ENCODE peak calls at places on chromosomes 4 and X, in nine cellular contexts. W is right lobe of liver; B is CD8-positive, alpha-beta T cell; C is HCT116; D is left ventricle myocardium inferior; J is GM23248; A is GM23338; F is heart left ventricle; R is pancreas. G is an unnamed sample. For H3K36me3, the result is how much of the 10 kb centered on the place peaks cover.

GRCh38 chrX:47637546-47638195 is 7.9 kb upstream of the CFP start:
- DNase-seq in W (peak), B (no peak), C (no peak), D (peak), J (no peak), A (peak), F (peak), R (no peak), G (no peak)

GRCh38 chr4:172996571-172997216 is 171.9 kb upstream of the GALNT7 start:
- DNase-seq in W (no peak), B (no peak), C (no peak), D (no peak), J (peak), A (no peak), F (no peak), R (no peak), G (no peak)

GRCh38 chr4:156190606-156191005 is 236.9 kb upstream of the CTSO start:
- DNase-seq in W (no peak), B (no peak), C (no peak), D (no peak), J (peak), A (no peak), F (no peak), R (no peak), G (no peak)

GRCh38 chrX:14440109-14440508 is 89.2 kb upstream of the GLRA2 start:
- DNase-seq in W (no peak), B (no peak), C (no peak), D (no peak), J (no peak), A (no peak), F (no peak), R (no peak), G (no peak)

GRCh38 chr4:165909947-165910346 is 36.9 kb downstream of the TLL1 start:
- DNase-seq in W (no peak), B (no peak), C (no peak), D (no peak), J (no peak), A (no peak), F (no peak), R (no peak), G (no peak)

GRCh38 chr4:63764400-63764799 is 644.9 kb downstream of the TECRL start:
- DNase-seq in W (no peak), B (no peak), C (no peak), D (no peak), J (no peak), A (no peak), F (no peak), R (no peak), G (no peak)

GRCh38 chr4:124641715-124642380 is 70.7 kb downstream of the ANKRD50 start:
- DNase-seq in W (no peak), B (no peak), C (peak), D (no peak), J (peak), A (no peak), F (no peak), R (no peak), G (no peak)

GRCh38 chr4:26145212-26145611 is 175.6 kb upstream of the RBPJ start:
- DNase-seq in W (no peak), B (no peak), C (no peak), D (no peak), J (no peak), A (no peak), F (no peak), R (no peak), G (no peak)

GRCh38 chrX:49310371-49310770 is 6.9 kb downstream of the GAGE10 start:
- DNase-seq in W (no peak), B (no peak), C (no peak), D (no peak), J (no peak), A (peak), F (no peak), R (no peak), G (no peak)

GRCh38 chr4:74387790-74388189 is 22.8 kb downstream of the EREG start:
- DNase-seq in W (no peak), B (no peak), C (no peak), D (no peak), J (no peak), A (no peak), F (no peak), R (no peak), G (no peak)

GRCh38 chr4:74391346-74391745 is 26.4 kb downstream of the EREG start:
- DNase-seq in W (no peak), B (no peak), C (no peak), D (no peak), J (no peak), A (no peak), F (no peak), R (no peak), G (no peak)

GRCh38 chr4:74390677-74391076 is 25.7 kb downstream of the EREG start:
- DNase-seq in W (no peak), B (no peak), C (no peak), D (no peak), J (no peak), A (no peak), F (no peak), R (no peak), G (no peak)

GRCh38 chr4:74389494-74389893 is 24.5 kb downstream of the EREG start:
- DNase-seq in W (no peak), B (no peak), C (no peak), D (no peak), J (no peak), A (no peak), F (no peak), R (no peak), G (no peak)

GRCh38 chr4:74386159-74386558 is 21.2 kb downstream of the EREG start:
- DNase-seq in W (no peak), B (no peak), C (no peak), D (no peak), J (no peak), A (no peak), F (no peak), R (no peak), G (no peak)
- H3K36me3 ChIP-seq in W (under half), B (under half), C (half or more), D (under half), J (under half), A (under half), F (under half), R (under half), G (under half)

DNA sequence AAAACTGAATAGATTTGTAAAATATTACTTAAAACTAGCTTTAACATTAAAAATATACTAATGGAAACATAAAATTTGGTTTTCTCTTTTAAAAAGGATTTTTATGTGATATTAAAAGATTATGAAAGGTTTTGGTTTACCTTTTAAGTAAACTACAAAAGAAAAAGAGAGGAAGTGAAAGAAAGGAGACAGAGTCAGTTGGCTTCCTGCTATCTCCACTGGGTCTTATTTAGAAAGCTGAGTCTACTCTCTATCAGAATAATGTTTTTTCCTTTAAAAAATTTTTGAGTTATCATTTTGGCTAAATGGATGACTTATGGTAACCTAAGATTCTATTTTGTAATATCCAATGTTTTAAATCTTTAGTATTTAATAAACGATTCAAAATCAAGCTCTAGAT is 21.6 kb upstream of the ATP8A1 start:
- DNase-seq in W (no peak), B (no peak), C (no peak), D (no peak), J (no peak), A (no peak), F (no peak), R (no peak), G (no peak)
- H3K27ac ChIP-seq in W (no peak), B (no peak), C (no peak), D (no peak), J (no peak), A (no peak), F (no peak), R (no peak), G (no peak)

GRCh38 chr4:122278976-122279375 is 99.8 kb upstream of the ADAD1 start:
- DNase-seq in W (no peak), B (no peak), C (no peak), D (no peak), J (no peak), A (no peak), F (no peak), R (no peak), G (no peak)
- H3K36me3 ChIP-seq in W (under half), B (under half), C (under half), D (half or more), J (under half), A (under half), F (under half), R (under half), G (under half)

GRCh38 chrX:28850955-28851354 is 263.7 kb downstream of the IL1RAPL1 start:
- DNase-seq in W (no peak), B (no peak), C (no peak), D (no peak), J (no peak), A (no peak), F (no peak), R (no peak), G (no peak)
- H3K27ac ChIP-seq in W (no peak), B (no peak), C (no peak), D (peak), J (no peak), A (no peak), F (peak), R (no peak), G (no peak)

DNA sequence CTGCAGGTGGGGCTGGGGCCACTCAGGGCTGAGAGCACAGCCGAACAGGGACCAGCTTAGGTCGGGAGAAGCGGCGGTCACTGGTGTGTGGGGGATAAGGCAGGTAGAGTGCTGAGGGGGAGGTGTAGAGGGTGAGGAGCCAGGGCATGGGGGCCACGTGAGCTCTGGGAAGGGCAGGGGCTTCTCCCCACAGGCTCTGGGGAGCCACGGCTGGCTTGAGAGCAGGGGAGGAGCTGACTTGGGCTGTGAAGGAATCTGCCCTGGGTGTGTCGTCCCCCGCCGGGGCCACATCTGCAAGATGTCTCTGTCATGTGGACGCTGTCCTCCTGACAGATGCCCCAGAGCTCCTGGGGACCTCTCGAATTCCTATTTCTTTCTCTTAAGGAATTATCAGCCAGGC is 15.0 kb downstream of the SH3TC1 start:
- DNase-seq in W (no peak), B (no peak), C (no peak), D (no peak), J (no peak), A (no peak), F (no peak), R (no peak), G (no peak)
- H3K36me3 ChIP-seq in W (under half), B (under half), C (under half), D (under half), J (under half), A (under half), F (under half), R (under half), G (under half)

GRCh38 chr4:42167709-42168108 is 15.3 kb upstream of the BEND4 start:
- DNase-seq in W (no peak), B (no peak), C (no peak), D (no peak), J (no peak), A (no peak), F (no peak), R (no peak), G (no peak)
- H3K27ac ChIP-seq in W (no peak), B (no peak), C (no peak), D (no peak), J (no peak), A (no peak), F (no peak), R (no peak), G (no peak)

GRCh38 chr4:20723463-20723862 is 23.2 kb downstream of the PACRGL start:
- DNase-seq in W (no peak), B (no peak), C (no peak), D (no peak), J (no peak), A (no peak), F (no peak), R (no peak), G (no peak)

GRCh38 chr4:20723019-20723418 is 22.8 kb downstream of the PACRGL start:
- DNase-seq in W (no peak), B (no peak), C (no peak), D (no peak), J (peak), A (no peak), F (no peak), R (no peak), G (no peak)

DNA sequence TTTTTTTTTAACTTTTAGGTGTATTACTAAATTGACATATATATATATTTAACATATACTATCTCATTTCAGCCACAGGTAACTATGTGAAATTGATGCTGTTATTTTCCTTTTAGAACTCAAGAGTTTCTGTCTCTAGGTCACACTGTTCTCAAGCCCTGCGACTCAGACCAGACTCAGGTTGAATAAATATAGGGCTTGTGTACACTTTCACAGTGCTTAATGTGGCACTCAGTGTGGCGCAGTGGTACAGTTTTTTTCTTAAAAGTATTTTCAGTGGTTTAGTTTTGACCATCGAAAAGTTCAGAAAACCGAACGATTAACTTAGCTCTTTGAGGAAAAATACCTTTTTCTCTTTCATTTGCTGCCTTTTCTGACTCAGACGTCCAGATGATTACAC is 24.7 kb downstream of the PACRGL start:
- DNase-seq in W (no peak), B (no peak), C (no peak), D (no peak), J (no peak), A (no peak), F (no peak), R (no peak), G (no peak)
- H3K36me3 ChIP-seq in W (under half), B (under half), C (under half), D (half or more), J (under half), A (under half), F (under half), R (under half), G (under half)

GRCh38 chrX:128396601-128397000 is 344.4 kb upstream of the ACTRT1 start:
- DNase-seq in W (no peak), B (no peak), C (no peak), D (no peak), J (no peak), A (no peak), F (no peak), R (no peak), G (no peak)
- H3K27ac ChIP-seq in W (no peak), B (no peak), C (no peak), D (no peak), J (no peak), A (no peak), F (no peak), R (no peak), G (no peak)

DNA sequence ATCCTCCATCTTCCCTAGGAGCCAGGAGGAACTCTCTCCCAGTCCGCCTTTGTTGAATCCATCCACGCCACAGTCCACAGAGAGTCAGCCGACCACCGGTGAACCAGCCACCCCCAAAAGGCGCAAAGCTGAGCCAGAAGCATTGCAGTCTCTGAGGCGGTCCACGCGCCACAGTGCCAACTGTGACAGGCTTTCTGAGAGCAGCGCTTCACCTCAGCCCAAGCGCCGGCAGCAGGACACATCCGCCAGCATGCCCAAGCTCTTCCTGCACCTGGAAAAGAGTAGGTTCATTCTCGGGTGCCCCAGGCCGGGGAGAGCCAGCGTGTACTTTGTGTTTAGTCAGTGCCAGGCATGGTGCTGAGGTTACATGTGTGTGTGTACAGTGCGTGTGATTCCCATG is 7.4 kb downstream of the MSL3 start:
- DNase-seq in W (no peak), B (no peak), C (no peak), D (no peak), J (no peak), A (no peak), F (no peak), R (no peak), G (no peak)
- H3K36me3 ChIP-seq in W (under half), B (under half), C (under half), D (half or more), J (under half), A (under half), F (under half), R (under half), G (under half)

G was measured in uterus.